ENCODE peak calls at places on chromosomes 7 and 10, in nine cellular contexts. One of them, this sample, is unnamed. For H3K9me3, the result is how much of the 10 kb centered on the place peaks cover.

GRCh38 chr10:131046194-131046593 is 265.3 kb downstream of the TCERG1L start:
- DNase-seq in endothelial cell of umbilical vein: no peak
- DNase-seq in SK-N-SH: no peak
- DNase-seq in SJSA1: no peak
- DNase-seq in effector memory CD4-positive, alpha-beta T cell: no peak
- DNase-seq in left ventricle myocardium inferior: no peak
- DNase-seq in IMR-90: no peak
- DNase-seq in ascending aorta: no peak
- DNase-seq in fibroblast of lung: no peak
- DNase-seq in this sample: no peak

GRCh38 chr10:100553929-100554328 is 18.2 kb downstream of the HIF1AN start:
- DNase-seq in endothelial cell of umbilical vein: no peak
- DNase-seq in SK-N-SH: no peak
- DNase-seq in SJSA1: no peak
- DNase-seq in effector memory CD4-positive, alpha-beta T cell: no peak
- DNase-seq in left ventricle myocardium inferior: no peak
- DNase-seq in IMR-90: no peak
- DNase-seq in ascending aorta: no peak
- DNase-seq in fibroblast of lung: no peak
- DNase-seq in this sample: no peak

GRCh38 chr7:20199015-20199737 is 18.0 kb downstream of the MACC1 start:
- DNase-seq in endothelial cell of umbilical vein: peak
- DNase-seq in SK-N-SH: peak
- DNase-seq in SJSA1: no peak
- DNase-seq in effector memory CD4-positive, alpha-beta T cell: no peak
- DNase-seq in left ventricle myocardium inferior: peak
- DNase-seq in IMR-90: peak
- DNase-seq in ascending aorta: no peak
- DNase-seq in fibroblast of lung: peak
- DNase-seq in this sample: no peak

GRCh38 chr10:47230957-47231356 is 69.0 kb upstream of the GDF10 start:
- DNase-seq in endothelial cell of umbilical vein: no peak
- DNase-seq in SK-N-SH: no peak
- DNase-seq in SJSA1: no peak
- DNase-seq in effector memory CD4-positive, alpha-beta T cell: no peak
- DNase-seq in left ventricle myocardium inferior: no peak
- DNase-seq in IMR-90: no peak
- DNase-seq in ascending aorta: no peak
- DNase-seq in fibroblast of lung: no peak
- DNase-seq in this sample: no peak

GRCh38 chr10:80163741-80164341 is 31.3 kb downstream of the PLAC9 start:
- DNase-seq in endothelial cell of umbilical vein: peak
- DNase-seq in SK-N-SH: no peak
- DNase-seq in SJSA1: peak
- DNase-seq in effector memory CD4-positive, alpha-beta T cell: no peak
- DNase-seq in left ventricle myocardium inferior: no peak
- DNase-seq in IMR-90: peak
- DNase-seq in ascending aorta: no peak
- DNase-seq in fibroblast of lung: peak
- DNase-seq in this sample: no peak

GRCh38 chr10:66467042-66467441 is 458.8 kb upstream of the LRRTM3 start:
- DNase-seq in endothelial cell of umbilical vein: no peak
- DNase-seq in SK-N-SH: no peak
- DNase-seq in SJSA1: no peak
- DNase-seq in effector memory CD4-positive, alpha-beta T cell: no peak
- DNase-seq in left ventricle myocardium inferior: no peak
- DNase-seq in IMR-90: no peak
- DNase-seq in ascending aorta: no peak
- DNase-seq in fibroblast of lung: no peak
- DNase-seq in this sample: no peak

GRCh38 chr10:9015005-9015404 is 960.5 kb downstream of the GATA3 start:
- DNase-seq in endothelial cell of umbilical vein: no peak
- DNase-seq in SK-N-SH: no peak
- DNase-seq in SJSA1: no peak
- DNase-seq in effector memory CD4-positive, alpha-beta T cell: no peak
- DNase-seq in left ventricle myocardium inferior: no peak
- DNase-seq in IMR-90: no peak
- DNase-seq in ascending aorta: no peak
- DNase-seq in fibroblast of lung: no peak
- DNase-seq in this sample: no peak

GRCh38 chr7:55129409-55130078 is 110.7 kb downstream of the EGFR start:
- DNase-seq in endothelial cell of umbilical vein: no peak
- DNase-seq in SK-N-SH: no peak
- DNase-seq in SJSA1: peak
- DNase-seq in effector memory CD4-positive, alpha-beta T cell: no peak
- DNase-seq in left ventricle myocardium inferior: no peak
- DNase-seq in IMR-90: peak
- DNase-seq in ascending aorta: no peak
- DNase-seq in fibroblast of lung: peak
- DNase-seq in this sample: no peak

GRCh38 chr10:125200396-125200795 is 40.0 kb upstream of the CTBP2 start:
- DNase-seq in endothelial cell of umbilical vein: no peak
- DNase-seq in SK-N-SH: no peak
- DNase-seq in SJSA1: no peak
- DNase-seq in effector memory CD4-positive, alpha-beta T cell: no peak
- DNase-seq in left ventricle myocardium inferior: no peak
- DNase-seq in IMR-90: no peak
- DNase-seq in ascending aorta: no peak
- DNase-seq in fibroblast of lung: no peak
- DNase-seq in this sample: no peak

DNA sequence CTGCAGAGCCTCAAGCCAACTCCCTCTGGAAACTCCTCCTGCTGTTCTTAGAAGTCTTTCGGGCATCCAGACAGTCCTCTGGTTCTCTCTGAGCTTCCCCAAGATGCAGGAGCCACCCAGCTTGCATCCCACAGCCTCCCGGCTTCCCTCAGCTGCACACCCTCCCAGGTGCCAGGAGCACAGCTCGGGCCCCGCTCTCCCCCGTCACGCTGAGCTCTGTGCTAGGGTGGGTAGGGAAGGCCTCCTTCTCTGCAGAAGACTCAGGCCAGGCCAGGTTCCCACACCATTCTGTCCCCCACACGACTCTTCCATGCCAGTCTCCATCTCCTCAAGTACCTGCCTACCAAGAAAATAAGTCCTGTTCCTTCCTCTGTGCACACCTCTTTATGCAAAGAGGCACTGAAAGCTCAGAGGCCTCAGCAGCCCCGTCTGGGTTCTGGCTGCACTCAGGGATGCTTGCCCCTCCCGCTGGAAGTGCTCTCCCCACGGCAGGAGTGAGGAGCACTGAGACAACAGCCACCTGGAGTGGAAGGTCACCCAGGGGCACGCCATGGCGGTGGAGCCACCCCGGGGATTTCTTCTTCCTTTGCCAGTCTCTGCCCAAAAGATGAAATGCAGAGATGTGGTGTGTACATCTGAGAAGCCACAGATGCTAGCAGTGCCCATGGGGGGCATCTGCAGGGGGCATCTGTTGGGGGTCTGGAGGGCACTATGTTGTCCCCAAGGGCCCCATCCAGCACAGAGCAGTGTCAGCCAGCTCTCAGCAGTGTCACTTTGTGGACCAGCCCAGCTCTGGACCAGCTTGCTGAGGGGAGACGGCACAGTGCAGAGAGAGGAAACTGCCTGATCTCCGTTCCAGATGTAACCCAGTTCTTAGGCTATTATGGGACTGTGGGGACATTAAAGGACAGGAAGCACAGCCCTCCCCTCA is 536.9 kb downstream of the PTPRN2 start:
- DNase-seq in endothelial cell of umbilical vein: no peak
- DNase-seq in SK-N-SH: no peak
- DNase-seq in SJSA1: no peak
- DNase-seq in effector memory CD4-positive, alpha-beta T cell: no peak
- DNase-seq in left ventricle myocardium inferior: no peak
- DNase-seq in IMR-90: no peak
- DNase-seq in ascending aorta: no peak
- DNase-seq in fibroblast of lung: no peak
- DNase-seq in this sample: no peak
- H3K9me3 ChIP-seq in endothelial cell of umbilical vein: under half
- H3K9me3 ChIP-seq in SK-N-SH: under half
- H3K9me3 ChIP-seq in SJSA1: under half
- H3K9me3 ChIP-seq in effector memory CD4-positive, alpha-beta T cell: under half
- H3K9me3 ChIP-seq in left ventricle myocardium inferior: under half
- H3K9me3 ChIP-seq in IMR-90: under half
- H3K9me3 ChIP-seq in ascending aorta: under half
- H3K9me3 ChIP-seq in fibroblast of lung: under half
- H3K9me3 ChIP-seq in this sample: under half

DNA sequence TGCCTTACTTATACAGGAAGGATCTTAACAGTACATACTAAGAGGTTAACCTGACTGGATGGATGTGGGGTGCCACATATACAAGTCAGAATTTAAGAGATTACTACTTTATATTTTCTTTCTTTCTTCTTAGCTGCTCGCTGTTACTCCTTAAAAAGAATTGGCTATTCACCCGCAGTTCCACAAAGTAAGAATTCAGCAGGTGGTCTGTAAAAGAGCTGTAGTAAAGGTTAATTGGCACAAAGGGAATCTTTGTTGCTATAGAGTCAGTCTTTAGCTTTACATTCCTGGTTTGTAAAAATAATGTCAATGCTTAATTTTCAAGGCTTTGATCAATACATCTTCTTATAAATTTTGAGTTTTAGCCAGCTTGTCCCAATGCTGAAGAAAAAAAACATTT is 43.2 kb downstream of the RALA start:
- DNase-seq in endothelial cell of umbilical vein: no peak
- DNase-seq in SK-N-SH: no peak
- DNase-seq in SJSA1: no peak
- DNase-seq in effector memory CD4-positive, alpha-beta T cell: no peak
- DNase-seq in left ventricle myocardium inferior: no peak
- DNase-seq in IMR-90: no peak
- DNase-seq in ascending aorta: no peak
- DNase-seq in fibroblast of lung: no peak
- DNase-seq in this sample: no peak
- H3K9me3 ChIP-seq in endothelial cell of umbilical vein: under half
- H3K9me3 ChIP-seq in SK-N-SH: under half
- H3K9me3 ChIP-seq in SJSA1: under half
- H3K9me3 ChIP-seq in effector memory CD4-positive, alpha-beta T cell: under half
- H3K9me3 ChIP-seq in left ventricle myocardium inferior: under half
- H3K9me3 ChIP-seq in IMR-90: under half
- H3K9me3 ChIP-seq in ascending aorta: under half
- H3K9me3 ChIP-seq in fibroblast of lung: under half
- H3K9me3 ChIP-seq in this sample: under half

GRCh38 chr7:16106300-16106699 is 315.0 kb downstream of the CRPPA start:
- DNase-seq in endothelial cell of umbilical vein: no peak
- DNase-seq in SK-N-SH: no peak
- DNase-seq in SJSA1: no peak
- DNase-seq in effector memory CD4-positive, alpha-beta T cell: no peak
- DNase-seq in left ventricle myocardium inferior: no peak
- DNase-seq in IMR-90: no peak
- DNase-seq in ascending aorta: no peak
- DNase-seq in fibroblast of lung: no peak
- DNase-seq in this sample: no peak
- H3K9me3 ChIP-seq in endothelial cell of umbilical vein: under half
- H3K9me3 ChIP-seq in SK-N-SH: under half
- H3K9me3 ChIP-seq in SJSA1: under half
- H3K9me3 ChIP-seq in effector memory CD4-positive, alpha-beta T cell: under half
- H3K9me3 ChIP-seq in left ventricle myocardium inferior: half or more
- H3K9me3 ChIP-seq in IMR-90: under half
- H3K9me3 ChIP-seq in ascending aorta: under half
- H3K9me3 ChIP-seq in fibroblast of lung: under half
- H3K9me3 ChIP-seq in this sample: under half

DNA sequence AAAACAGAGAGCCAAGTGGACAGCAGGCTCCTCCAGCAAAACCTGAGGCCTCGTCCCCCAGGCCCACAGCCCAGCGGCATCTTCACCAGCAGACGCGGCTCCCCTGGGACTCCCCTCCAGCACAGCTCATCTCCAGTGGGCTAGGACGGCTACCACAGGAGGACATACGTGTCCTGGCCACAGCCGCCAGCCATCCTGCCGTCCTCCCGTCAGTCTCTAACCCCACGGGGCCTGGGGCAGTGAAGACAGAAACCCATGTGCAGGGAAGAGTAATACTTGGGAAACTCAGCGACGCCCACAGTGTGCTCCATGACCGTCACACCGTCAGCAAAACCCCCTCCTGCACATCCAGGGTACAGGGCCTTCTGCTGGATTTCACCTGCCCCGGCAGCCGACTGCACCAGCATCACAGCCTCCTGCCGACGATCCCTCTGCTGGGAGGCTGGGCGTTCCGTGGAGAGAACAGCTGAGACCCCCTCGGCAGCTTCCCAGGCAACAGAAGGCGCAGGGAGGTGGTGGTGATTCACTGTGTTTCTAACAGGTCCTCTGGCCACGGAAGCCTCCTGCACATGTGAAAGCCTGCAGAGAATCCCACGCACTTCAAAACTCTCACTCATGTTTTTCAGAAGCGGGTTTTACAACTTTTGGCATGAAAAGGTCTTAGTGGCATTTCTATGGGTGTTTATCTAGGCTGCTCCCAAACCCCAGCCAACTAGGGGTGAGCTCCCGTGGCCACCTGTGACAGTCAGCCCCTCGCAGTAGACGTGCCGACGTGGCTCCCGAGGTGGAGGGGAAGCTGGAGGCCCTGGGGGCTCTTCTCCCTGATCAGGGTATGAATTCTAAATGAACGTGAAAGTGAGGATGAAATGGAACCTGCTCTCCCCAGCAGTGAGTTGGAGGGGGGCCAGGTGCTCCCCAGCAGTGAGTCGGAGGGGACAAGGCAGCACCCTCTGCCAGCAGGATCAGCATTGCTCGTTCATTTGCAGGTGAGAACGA is 513.5 kb downstream of the PTPRN2 start:
- DNase-seq in endothelial cell of umbilical vein: no peak
- DNase-seq in SK-N-SH: no peak
- DNase-seq in SJSA1: no peak
- DNase-seq in effector memory CD4-positive, alpha-beta T cell: no peak
- DNase-seq in left ventricle myocardium inferior: no peak
- DNase-seq in IMR-90: no peak
- DNase-seq in ascending aorta: no peak
- DNase-seq in fibroblast of lung: no peak
- DNase-seq in this sample: no peak
- H3K9me3 ChIP-seq in endothelial cell of umbilical vein: under half
- H3K9me3 ChIP-seq in SK-N-SH: under half
- H3K9me3 ChIP-seq in SJSA1: under half
- H3K9me3 ChIP-seq in effector memory CD4-positive, alpha-beta T cell: under half
- H3K9me3 ChIP-seq in left ventricle myocardium inferior: under half
- H3K9me3 ChIP-seq in IMR-90: half or more
- H3K9me3 ChIP-seq in ascending aorta: under half
- H3K9me3 ChIP-seq in fibroblast of lung: under half
- H3K9me3 ChIP-seq in this sample: under half

GRCh38 chr7:35817181-35817580 is 16.3 kb downstream of the SEPTIN7 start:
- DNase-seq in endothelial cell of umbilical vein: no peak
- DNase-seq in SK-N-SH: no peak
- DNase-seq in SJSA1: no peak
- DNase-seq in effector memory CD4-positive, alpha-beta T cell: no peak
- DNase-seq in left ventricle myocardium inferior: no peak
- DNase-seq in IMR-90: no peak
- DNase-seq in ascending aorta: no peak
- DNase-seq in fibroblast of lung: no peak
- DNase-seq in this sample: no peak
- H3K9me3 ChIP-seq in endothelial cell of umbilical vein: under half
- H3K9me3 ChIP-seq in SK-N-SH: under half
- H3K9me3 ChIP-seq in SJSA1: under half
- H3K9me3 ChIP-seq in effector memory CD4-positive, alpha-beta T cell: under half
- H3K9me3 ChIP-seq in left ventricle myocardium inferior: half or more
- H3K9me3 ChIP-seq in IMR-90: under half
- H3K9me3 ChIP-seq in ascending aorta: under half
- H3K9me3 ChIP-seq in fibroblast of lung: under half
- H3K9me3 ChIP-seq in this sample: under half